ENCODE peak calls at places on chromosomes 5 and 9, in seven cellular contexts. G is M059J, X is iPS-NIHi11, O is fibroblast of the aortic adventitia, S is lower leg skin, K is left cardiac atrium, F is IMR-90. M is an unnamed sample.

GRCh38 chr5:62717211-62717927 is 138.8 kb downstream of the LRRC70 start:
- DNase-seq in S (no peak), G (no peak), K (no peak), F (no peak), O (no peak), X (no peak), M (no peak)

GRCh38 chr5:179241175-179241574 is 104.1 kb downstream of the ADAMTS2 start:
- DNase-seq in X (no peak), K (peak), S (peak), O (peak), G (no peak), F (no peak), M (no peak)

GRCh38 chr9:125986966-125987365 is 239.8 kb downstream of the PBX3 start:
- DNase-seq in K (no peak), X (no peak), O (no peak), G (no peak), S (peak), F (no peak), M (no peak)

GRCh38 chr9:77022783-77023440 is 3.5 kb downstream of the FOXB2 start:
- DNase-seq in S (no peak), K (no peak), G (no peak), X (peak), O (no peak), F (no peak), M (no peak)

GRCh38 chr5:35598707-35599370 is 18.8 kb upstream of the SPEF2 start:
- DNase-seq in X (peak), F (no peak), G (no peak), S (no peak), O (no peak), K (no peak), M (no peak)

GRCh38 chr5:77235881-77236560 is 25.5 kb downstream of the PDE8B start:
- DNase-seq in X (no peak), O (no peak), F (no peak), G (no peak), K (no peak), S (no peak), M (no peak)

GRCh38 chr9:79432485-79432884 is 139.3 kb upstream of the TLE4 start:
- DNase-seq in X (peak), G (no peak), S (no peak), O (no peak), F (no peak), K (no peak), M (no peak)

GRCh38 chr5:1799110-1799601 is 481 bp downstream of the MRPL36 start:
- DNase-seq in K (no peak), F (peak), S (no peak), X (peak), G (peak), O (peak), M (no peak)

GRCh38 chr9:130701059-130702022 is 7.8 kb downstream of the EXOSC2 start:
- DNase-seq in O (peak), F (peak), X (peak), K (peak), S (peak), G (peak), M (peak)

GRCh38 chr9:136886610-136887597 is 588 bp downstream of the TRAF2 start:
- DNase-seq in G (peak), X (peak), S (no peak), F (peak), O (peak), K (peak), M (no peak)

M was measured in right atrium auricular region.